ENCODE peak calls at places on chromosomes 11 and 22, in seven cellular contexts. C is IMR-90, U is mesendoderm, K is trophoblast cell, F is H9, P is neuronal stem cell, M is H1. A is an unnamed sample.

GRCh38 chr11:3215346-3216026 is 3.1 kb downstream of the MRGPRG start:
- DNase-seq in C (no peak), M (no peak), P (no peak), K (no peak), F (no peak), U (peak), A (no peak)

GRCh38 chr11:125591659-125592304 is 870 bp upstream of the STT3A start:
- DNase-seq in F (peak), U (no peak), C (peak), K (peak), M (no peak), P (no peak), A (no peak)

GRCh38 chr22:37262346-37262745 is 18.3 kb upstream of the RAC2 start:
- DNase-seq in C (no peak), P (no peak), U (no peak), F (peak), K (no peak), M (no peak), A (no peak)

GRCh38 chr22:37267128-37267587 is 15.2 kb upstream of the CYTH4 start:
- DNase-seq in F (peak), U (peak), K (no peak), C (no peak), P (peak), M (peak), A (peak)

GRCh38 chr22:47247609-47248240 is 485.3 kb downstream of the TBC1D22A start:
- DNase-seq in K (no peak), U (no peak), M (no peak), C (no peak), F (no peak), P (no peak), A (no peak)

GRCh38 chr11:95024958-95025357 is at the start of gene KDM4E:
- DNase-seq in P (no peak), U (no peak), K (no peak), C (no peak), M (no peak), F (no peak), A (no peak)

GRCh38 chr11:43789700-43790443 is 90.8 kb upstream of the ALKBH3 start:
- DNase-seq in M (no peak), U (no peak), F (no peak), C (peak), K (no peak), P (no peak), A (peak)

GRCh38 chr22:37401401-37401859 is 25.8 kb downstream of the ELFN2 start:
- DNase-seq in U (no peak), P (no peak), M (no peak), K (no peak), C (peak), F (no peak), A (no peak)

GRCh38 chr11:134691985-134692384 is 279.9 kb upstream of the B3GAT1 start:
- DNase-seq in P (no peak), K (no peak), F (no peak), M (no peak), C (peak), U (no peak), A (no peak)

GRCh38 chr11:123690490-123690889 is 36.1 kb upstream of the SCN3B start:
- DNase-seq in M (no peak), F (no peak), C (peak), P (no peak), K (no peak), U (peak), A (no peak)

GRCh38 chr11:96620464-96621044 is 230.7 kb downstream of the JRKL start:
- DNase-seq in P (no peak), F (no peak), M (no peak), U (no peak), C (no peak), K (no peak), A (no peak)
- H2AK5ac ChIP-seq in P (no peak), F (no peak), M (no peak), U (no peak), C (no peak), K (no peak), A (no peak)

DNA sequence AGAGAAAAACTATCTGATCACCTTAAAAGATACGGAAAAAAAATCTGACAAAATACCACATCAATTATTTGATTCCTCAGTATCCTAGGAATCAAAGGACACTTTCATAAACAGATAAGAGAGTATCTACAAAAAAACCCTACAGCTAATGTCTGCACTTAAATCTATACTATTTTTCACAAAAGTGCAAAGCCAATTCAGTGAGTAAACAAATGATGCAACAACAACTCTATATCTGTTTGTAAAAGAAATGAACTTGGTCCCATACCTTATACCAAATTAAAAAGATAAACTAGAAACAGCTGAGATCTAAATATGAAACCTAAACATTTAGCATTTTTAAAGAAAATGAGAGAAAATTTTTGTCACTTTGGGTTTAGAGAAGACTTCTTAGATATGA is 263.8 kb downstream of the SWAP70 start:
- DNase-seq in K (no peak), M (no peak), F (no peak), C (no peak), U (no peak), P (no peak), A (no peak)
- H2AK5ac ChIP-seq in K (no peak), M (no peak), F (no peak), C (no peak), U (no peak), P (no peak), A (no peak)

DNA sequence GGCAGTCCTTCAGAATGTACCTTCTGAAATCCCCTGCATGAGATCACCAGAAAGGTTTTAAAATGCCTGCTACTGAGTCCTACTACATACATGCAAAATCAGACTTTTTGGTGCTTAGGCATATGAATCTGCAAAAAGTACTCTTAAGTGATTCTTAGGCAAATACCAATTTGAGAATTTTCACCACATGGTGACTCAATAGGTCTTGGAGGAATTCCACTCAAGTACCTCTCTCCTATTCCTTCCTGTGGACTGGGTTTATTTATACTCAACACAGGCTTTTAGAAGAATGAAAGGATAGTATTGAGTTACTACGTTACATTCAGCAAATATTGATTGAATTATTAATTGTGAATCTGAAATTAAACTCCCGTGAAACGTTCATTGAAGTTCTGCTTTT is 223.9 kb downstream of the CNTN5 start:
- DNase-seq in F (no peak), U (no peak), P (no peak), C (peak), K (no peak), M (no peak), A (peak)
- H2AK5ac ChIP-seq in F (no peak), U (no peak), P (no peak), C (no peak), K (no peak), M (no peak), A (no peak)

GRCh38 chr11:44944853-44945235 is 5.8 kb downstream of the TP53I11 start:
- DNase-seq in K (no peak), P (no peak), F (peak), U (peak), C (no peak), M (no peak), A (no peak)
- H2AK5ac ChIP-seq in K (no peak), P (no peak), F (no peak), U (no peak), C (no peak), M (peak), A (no peak)

DNA sequence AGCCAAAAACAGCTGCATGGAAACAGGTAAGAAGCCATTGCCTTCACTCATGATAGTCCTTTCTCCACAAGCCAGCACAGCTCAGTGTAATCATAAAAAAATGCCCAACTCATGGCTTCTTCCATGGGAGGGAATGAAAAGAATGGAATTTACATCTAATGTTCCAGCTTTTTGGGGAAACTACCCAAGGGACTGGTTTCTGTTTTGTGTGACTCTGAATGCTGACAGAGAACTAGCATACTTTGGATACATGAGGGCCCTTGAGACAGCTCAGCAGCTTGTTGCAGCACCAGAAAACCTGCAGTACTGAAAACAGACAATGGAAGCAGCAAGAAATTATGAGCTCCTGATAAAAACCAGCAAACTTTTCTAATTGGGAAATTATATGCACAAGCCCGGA is 24.2 kb upstream of the HORMAD2 start:
- DNase-seq in M (no peak), C (no peak), F (no peak), U (no peak), K (no peak), P (no peak), A (no peak)
- H2AK5ac ChIP-seq in M (no peak), C (no peak), F (no peak), U (no peak), K (no peak), P (no peak), A (no peak)

GRCh38 chr11:35413568-35413967 is 5.8 kb downstream of the SLC1A2 start:
- DNase-seq in M (no peak), U (no peak), C (no peak), K (no peak), P (no peak), F (no peak), A (no peak)

GRCh38 chr11:35418282-35418846 is 994 bp downstream of the SLC1A2 start:
- DNase-seq in C (no peak), F (peak), M (peak), P (peak), K (peak), U (peak), A (peak)

GRCh38 chr11:35418847-35419712 is at the start of gene SLC1A2:
- DNase-seq in F (peak), U (peak), P (peak), K (no peak), M (peak), C (peak), A (peak)

GRCh38 chr11:35412285-35412684 is 7.1 kb downstream of the SLC1A2 start:
- DNase-seq in K (no peak), M (no peak), U (peak), P (no peak), F (no peak), C (peak), A (peak)

DNA sequence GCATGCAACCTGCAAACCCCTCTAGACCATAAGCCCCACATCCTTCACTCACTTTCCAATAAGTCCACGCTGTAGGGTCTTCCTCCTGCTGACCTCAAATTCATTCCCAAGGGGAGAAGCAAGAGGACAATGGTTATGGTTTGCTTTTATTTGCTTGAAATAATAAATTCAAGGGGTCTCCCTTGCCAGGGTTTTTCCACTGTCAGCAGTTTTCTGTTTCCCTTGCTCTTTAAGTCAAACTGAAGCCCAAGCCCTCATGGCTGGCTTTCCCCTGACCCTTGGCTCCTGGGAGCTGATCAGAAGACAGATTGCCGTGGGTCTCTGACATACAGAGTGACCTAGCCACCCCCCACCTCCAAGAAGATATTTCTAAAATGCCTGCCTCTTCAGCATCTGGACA is 3.9 kb downstream of the SLC1A2 start:
- DNase-seq in P (no peak), M (no peak), F (no peak), U (no peak), C (no peak), K (no peak), A (no peak)
- H2AK5ac ChIP-seq in P (no peak), M (no peak), F (no peak), U (no peak), C (no peak), K (no peak), A (no peak)

A was measured in mesenchymal stem cell.